ENCODE peak calls at places on chromosomes 16 and 17, in five cellular contexts. I is CD4-positive, alpha-beta memory T cell; N is ovary; A is uterus; X is cardiac fibroblast. L is an unnamed sample.
A peak's percentile ranks its signal among the peaks of the same experiment; 100 is the strongest.

GRCh38 chr17:78532311-78532710 is 44.9 kb downstream of the DNAH17 start:
- DNase-seq in I (no peak), N (no peak), A (no peak), X (no peak), L (no peak)

GRCh38 chr17:45751466-45751865 is 32.7 kb upstream of the CRHR1 start:
- DNase-seq in I (no peak), N (no peak), A (no peak), X (no peak), L (no peak)

GRCh38 chr17:76528528-76529223 is 8.8 kb downstream of the CYGB start:
- DNase-seq in I (no peak), N (peak; percentile 70), A (peak; percentile 62), X (peak; percentile 64), L (peak; percentile 56)

GRCh38 chr16:15507299-15507958 is 73.0 kb downstream of the BMERB1 start:
- DNase-seq in I (no peak), N (no peak), A (peak; percentile 46), X (peak; percentile 45), L (peak; percentile 82)

GRCh38 chr17:63954402-63955063 is 18.2 kb downstream of the SCN4A start:
- DNase-seq in I (peak; percentile 32), N (no peak), A (no peak), X (no peak), L (no peak)

GRCh38 chr17:68868708-68869107 is 86.5 kb downstream of the ABCA8 start:
- DNase-seq in I (no peak), N (no peak), A (no peak), X (peak; percentile 46), L (peak; percentile 9)

GRCh38 chr16:67647111-67647651 is 2.2 kb downstream of the CARMIL2 start:
- DNase-seq in I (no peak), N (no peak), A (no peak), X (no peak), L (no peak)

GRCh38 chr17:3965123-3965800 is 1.0 kb upstream of the ATP2A3 start:
- DNase-seq in I (peak; percentile 65), N (no peak), A (no peak), X (peak; percentile 41), L (peak; percentile 50)

GRCh38 chr16:86498661-86499493 is 11.4 kb upstream of the FOXF1 start:
- DNase-seq in I (no peak), N (no peak), A (no peak), X (no peak), L (peak; percentile 59)
- H3K4me3 ChIP-seq in I (no peak overlapping the region), N (no peak overlapping the region), A (no peak overlapping the region), X (no peak overlapping the region), L (no peak overlapping the region)

GRCh38 chr16:85290626-85291301 is 178.5 kb upstream of the CIBAR2 start:
- DNase-seq in I (no peak), N (no peak), A (no peak), X (no peak), L (no peak)

GRCh38 chr16:85293899-85294642 is 181.8 kb upstream of the CIBAR2 start:
- DNase-seq in I (no peak), N (no peak), A (no peak), X (no peak), L (no peak)

GRCh38 chr16:85288869-85289660 is 176.8 kb upstream of the CIBAR2 start:
- DNase-seq in I (no peak), N (no peak), A (no peak), X (no peak), L (no peak)

GRCh38 chr16:85289760-85290625 is 177.7 kb upstream of the CIBAR2 start:
- DNase-seq in I (no peak), N (no peak), A (no peak), X (no peak), L (peak; percentile 50)

DNA sequence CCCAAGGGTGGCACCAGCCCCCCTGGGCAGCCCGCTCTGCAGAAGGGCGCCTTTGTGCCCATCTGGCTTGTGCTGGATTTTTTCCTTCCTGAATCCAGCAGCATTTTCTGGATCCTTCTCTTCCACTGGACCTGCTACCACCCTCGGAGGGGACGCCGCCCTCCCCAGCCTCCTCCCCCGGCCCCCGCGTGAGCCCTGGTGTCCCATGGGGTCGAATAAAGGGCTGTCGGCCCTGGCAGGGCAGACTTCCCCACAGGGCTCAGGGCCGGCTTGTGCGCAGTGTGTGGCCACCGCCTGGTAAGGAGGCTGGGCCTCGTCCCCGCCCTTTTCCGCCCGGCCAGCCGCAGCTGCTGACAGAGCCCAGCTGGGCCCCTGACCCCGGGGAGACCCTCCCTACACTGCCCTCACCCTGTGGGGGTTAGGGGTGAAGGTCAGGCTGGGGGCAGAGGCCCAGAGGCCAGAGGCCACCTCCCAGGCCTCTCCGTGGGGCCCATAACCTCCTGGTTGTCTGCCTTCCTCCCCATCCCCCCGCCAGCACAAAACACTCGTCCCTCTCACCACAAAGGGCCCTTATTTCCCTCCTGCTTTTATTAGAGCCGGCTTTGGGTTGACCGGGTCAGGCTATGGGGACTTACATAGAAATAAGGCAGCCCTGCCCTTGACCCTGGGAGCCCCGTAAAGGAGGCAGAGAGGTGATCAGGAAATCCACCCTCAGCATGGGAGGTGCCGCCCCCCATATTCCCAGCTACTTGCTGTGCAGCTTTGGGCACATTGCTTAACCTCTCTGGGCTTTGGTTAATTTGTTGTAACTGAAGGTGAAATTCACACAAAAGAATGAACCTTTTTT is 179.3 kb upstream of the CIBAR2 start:
- DNase-seq in I (no peak), N (no peak), A (no peak), X (no peak), L (peak; percentile 73)
- H3K4me3 ChIP-seq in I (no peak overlapping the region), N (no peak overlapping the region), A (no peak overlapping the region), X (no peak overlapping the region), L (no peak overlapping the region)

GRCh38 chr16:6363891-6364607 is 968.6 kb upstream of the RBFOX1 start:
- DNase-seq in I (no peak), N (no peak), A (no peak), X (no peak), L (no peak)

GRCh38 chr16:6356881-6357280 is 975.8 kb upstream of the RBFOX1 start:
- DNase-seq in I (no peak), N (no peak), A (no peak), X (no peak), L (no peak)

GRCh38 chr16:6362321-6362720 is 970.3 kb upstream of the RBFOX1 start:
- DNase-seq in I (no peak), N (no peak), A (no peak), X (no peak), L (no peak)

GRCh38 chr16:6360641-6361040 is 972.0 kb upstream of the RBFOX1 start:
- DNase-seq in I (no peak), N (no peak), A (no peak), X (no peak), L (no peak)
- H3K4me3 ChIP-seq in I (no peak overlapping the region), N (no peak overlapping the region), A (no peak overlapping the region), X (no peak overlapping the region), L (no peak overlapping the region)

GRCh38 chr16:84226026-84226425 is 13.8 kb downstream of the KCNG4 start:
- DNase-seq in I (no peak), N (no peak), A (no peak), X (no peak), L (no peak)

GRCh38 chr16:84225571-84225970 is 14.2 kb downstream of the KCNG4 start:
- DNase-seq in I (no peak), N (no peak), A (no peak), X (no peak), L (no peak)

GRCh38 chr16:84225126-84225525 is 14.7 kb downstream of the KCNG4 start:
- DNase-seq in I (no peak), N (no peak), A (no peak), X (no peak), L (no peak)

GRCh38 chr16:84224554-84224953 is 15.3 kb downstream of the KCNG4 start:
- DNase-seq in I (no peak), N (no peak), A (no peak), X (no peak), L (no peak)

DNA sequence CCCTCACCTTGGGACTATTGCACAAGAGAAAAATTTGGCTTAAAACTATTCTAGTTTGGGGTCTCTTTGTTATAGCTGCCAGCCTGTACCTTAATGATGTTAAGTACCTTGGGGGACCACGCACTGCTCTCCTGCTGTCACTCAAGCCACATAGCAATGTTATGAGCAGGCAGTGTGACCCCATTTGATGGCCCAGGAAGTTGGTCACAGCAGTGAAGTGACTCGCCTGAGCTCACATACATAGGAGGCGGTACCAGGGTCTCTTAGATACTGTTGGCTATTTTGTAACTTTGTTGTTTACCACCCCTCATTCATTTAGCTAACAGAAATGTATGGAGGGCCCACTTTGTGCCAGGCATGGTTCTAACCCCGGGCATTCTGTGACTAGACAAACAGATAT is 16.4 kb downstream of the KCNG4 start:
- DNase-seq in I (no peak), N (no peak), A (no peak), X (no peak), L (no peak)
- H3K4me3 ChIP-seq in I (no peak overlapping the region), N (no peak overlapping the region), A (no peak overlapping the region), X (no peak overlapping the region), L (no peak overlapping the region)

GRCh38 chr17:43576563-43577229 is 30.6 kb upstream of the ETV4 start:
- DNase-seq in I (peak; percentile 63), N (peak; percentile 75), A (peak; percentile 74), X (peak; percentile 82), L (peak; percentile 67)
- H3K4me3 ChIP-seq in I (no peak overlapping the region), N (no peak overlapping the region), A (no peak overlapping the region), X (no peak overlapping the region), L (no peak overlapping the region)

GRCh38 chr17:27319536-27320221 is 25.8 kb downstream of the WSB1 start:
- DNase-seq in I (no peak), N (peak; percentile 74), A (peak; percentile 73), X (peak; percentile 59), L (peak; percentile 15)
- H3K4me3 ChIP-seq in I (no peak overlapping the region), N (no peak overlapping the region), A (no peak overlapping the region), X (no peak overlapping the region), L (no peak overlapping the region)

DNA sequence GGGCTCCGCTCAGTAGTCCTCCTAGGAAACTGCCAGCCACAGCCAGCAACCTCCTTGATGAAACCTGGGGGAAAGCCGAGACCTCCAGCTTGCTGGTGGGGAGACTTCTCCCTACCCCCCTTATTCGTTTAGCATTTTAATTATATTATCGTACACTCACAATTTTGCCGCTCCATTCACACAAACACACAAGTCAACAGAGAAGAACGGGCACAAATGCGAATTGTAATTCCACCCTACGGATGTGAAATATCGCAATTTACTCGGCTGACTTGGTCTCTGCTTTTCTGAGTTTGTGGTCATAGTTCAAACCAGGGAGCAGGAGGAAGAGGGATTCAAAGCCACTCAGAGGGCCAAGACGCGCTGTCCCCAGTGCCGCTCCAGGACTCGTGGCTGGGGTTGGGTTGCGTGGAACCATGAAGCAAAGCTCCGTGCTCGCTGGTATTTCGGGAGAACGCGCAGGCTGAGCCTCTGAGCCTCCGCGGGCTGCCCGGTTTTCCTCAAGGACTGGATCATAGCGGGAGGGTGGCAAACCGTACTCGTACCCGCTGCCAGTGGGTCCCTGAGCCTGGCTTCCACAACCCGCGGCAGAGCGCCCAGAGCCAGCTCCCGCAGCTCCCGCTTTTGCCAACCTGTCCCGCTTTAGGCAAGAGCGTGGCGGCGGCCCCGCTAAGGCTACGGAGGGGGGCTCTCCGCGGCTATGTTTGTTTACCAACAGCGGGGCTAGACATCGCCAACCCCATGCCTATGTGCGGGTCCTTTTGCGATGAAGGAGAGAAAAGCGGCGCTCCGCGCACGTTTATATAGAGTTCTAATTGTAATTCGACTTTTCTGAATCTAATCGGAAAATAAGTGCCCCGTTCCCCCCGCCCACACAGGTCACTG is 2.0 kb downstream of the LHX1 start:
- DNase-seq in I (no peak), N (no peak), A (no peak), X (no peak), L (no peak)
- H3K4me3 ChIP-seq in I (no peak overlapping the region), N (no peak overlapping the region), A (no peak overlapping the region), X (no peak overlapping the region), L (peak overlapping the region; percentile 20)

GRCh38 chr17:73952498-73953205 is 250.8 kb upstream of the RPL38 start:
- DNase-seq in I (peak; percentile 15), N (no peak), A (no peak), X (no peak), L (no peak)
- H3K4me3 ChIP-seq in I (no peak overlapping the region), N (no peak overlapping the region), A (no peak overlapping the region), X (no peak overlapping the region), L (no peak overlapping the region)

L was measured in mesenchymal stem cell.